ENCODE peak calls at places on chromosomes 6 and 20, in nine cellular contexts. One of them, this sample, is unnamed.

GRCh38 chr6:42729731-42730130 is 7.3 kb upstream of the PRPH2 start:
- DNase-seq in GM10248: no peak
- DNase-seq in CD4-positive, alpha-beta T cell: no peak
- DNase-seq in activated naive CD4-positive, alpha-beta T cell treated with anti-CD3 and anti-CD28 coated beads for 36 hours: no peak
- DNase-seq in vagina: no peak
- DNase-seq in COR-L47: no peak
- DNase-seq in HTR-8/SVneo: no peak
- DNase-seq in DMS153: no peak
- DNase-seq in fibroblast of the conjunctiva: no peak
- DNase-seq in this sample: no peak

GRCh38 chr6:21769405-21769851 is 175.9 kb downstream of the SOX4 start:
- DNase-seq in CD4-positive, alpha-beta T cell: no peak
- DNase-seq in activated naive CD4-positive, alpha-beta T cell treated with anti-CD3 and anti-CD28 coated beads for 36 hours: no peak
- DNase-seq in HTR-8/SVneo: peak
- DNase-seq in GM10248: no peak
- DNase-seq in vagina: no peak
- DNase-seq in DMS153: no peak
- DNase-seq in COR-L47: no peak
- DNase-seq in fibroblast of the conjunctiva: peak
- DNase-seq in this sample: peak

GRCh38 chr20:44736170-44737021 is 9.3 kb upstream of the KCNK15 start:
- DNase-seq in GM10248: no peak
- DNase-seq in fibroblast of the conjunctiva: peak
- DNase-seq in DMS153: peak
- DNase-seq in HTR-8/SVneo: peak
- DNase-seq in vagina: no peak
- DNase-seq in activated naive CD4-positive, alpha-beta T cell treated with anti-CD3 and anti-CD28 coated beads for 36 hours: peak
- DNase-seq in CD4-positive, alpha-beta T cell: no peak
- DNase-seq in COR-L47: peak
- DNase-seq in this sample: no peak

GRCh38 chr20:57695940-57696339 is 13.9 kb downstream of the PMEPA1 start:
- DNase-seq in vagina: no peak
- DNase-seq in fibroblast of the conjunctiva: no peak
- DNase-seq in activated naive CD4-positive, alpha-beta T cell treated with anti-CD3 and anti-CD28 coated beads for 36 hours: no peak
- DNase-seq in GM10248: no peak
- DNase-seq in COR-L47: no peak
- DNase-seq in HTR-8/SVneo: no peak
- DNase-seq in DMS153: no peak
- DNase-seq in CD4-positive, alpha-beta T cell: no peak
- DNase-seq in this sample: no peak

GRCh38 chr6:149861603-149862423 is 2.3 kb downstream of the LRP11 start:
- DNase-seq in HTR-8/SVneo: no peak
- DNase-seq in CD4-positive, alpha-beta T cell: no peak
- DNase-seq in fibroblast of the conjunctiva: no peak
- DNase-seq in COR-L47: no peak
- DNase-seq in DMS153: no peak
- DNase-seq in vagina: no peak
- DNase-seq in GM10248: no peak
- DNase-seq in activated naive CD4-positive, alpha-beta T cell treated with anti-CD3 and anti-CD28 coated beads for 36 hours: no peak
- DNase-seq in this sample: no peak

GRCh38 chr20:41138527-41139226 is 1.3 kb downstream of the PLCG1 start:
- DNase-seq in fibroblast of the conjunctiva: no peak
- DNase-seq in CD4-positive, alpha-beta T cell: no peak
- DNase-seq in COR-L47: no peak
- DNase-seq in activated naive CD4-positive, alpha-beta T cell treated with anti-CD3 and anti-CD28 coated beads for 36 hours: peak
- DNase-seq in HTR-8/SVneo: no peak
- DNase-seq in vagina: no peak
- DNase-seq in GM10248: no peak
- DNase-seq in DMS153: no peak
- DNase-seq in this sample: no peak

GRCh38 chr20:44651507-44652373 is at the start of gene ADA:
- DNase-seq in fibroblast of the conjunctiva: no peak
- DNase-seq in COR-L47: no peak
- DNase-seq in CD4-positive, alpha-beta T cell: peak
- DNase-seq in DMS153: no peak
- DNase-seq in GM10248: peak
- DNase-seq in HTR-8/SVneo: peak
- DNase-seq in vagina: no peak
- DNase-seq in activated naive CD4-positive, alpha-beta T cell treated with anti-CD3 and anti-CD28 coated beads for 36 hours: peak
- DNase-seq in this sample: no peak

GRCh38 chr20:36468149-36469000 is 72.9 kb upstream of the MYL9 start:
- DNase-seq in DMS153: peak
- DNase-seq in GM10248: no peak
- DNase-seq in vagina: no peak
- DNase-seq in fibroblast of the conjunctiva: no peak
- DNase-seq in COR-L47: peak
- DNase-seq in HTR-8/SVneo: no peak
- DNase-seq in activated naive CD4-positive, alpha-beta T cell treated with anti-CD3 and anti-CD28 coated beads for 36 hours: no peak
- DNase-seq in CD4-positive, alpha-beta T cell: no peak
- DNase-seq in this sample: no peak

GRCh38 chr6:97049254-97050004 is 124.9 kb downstream of the KLHL32 start:
- DNase-seq in fibroblast of the conjunctiva: peak
- DNase-seq in GM10248: peak
- DNase-seq in COR-L47: no peak
- DNase-seq in vagina: no peak
- DNase-seq in CD4-positive, alpha-beta T cell: no peak
- DNase-seq in DMS153: no peak
- DNase-seq in activated naive CD4-positive, alpha-beta T cell treated with anti-CD3 and anti-CD28 coated beads for 36 hours: peak
- DNase-seq in HTR-8/SVneo: no peak
- DNase-seq in this sample: no peak

GRCh38 chr6:81326856-81327561 is 425.5 kb downstream of the TENT5A start:
- DNase-seq in HTR-8/SVneo: no peak
- DNase-seq in CD4-positive, alpha-beta T cell: no peak
- DNase-seq in GM10248: no peak
- DNase-seq in fibroblast of the conjunctiva: no peak
- DNase-seq in activated naive CD4-positive, alpha-beta T cell treated with anti-CD3 and anti-CD28 coated beads for 36 hours: no peak
- DNase-seq in vagina: no peak
- DNase-seq in DMS153: no peak
- DNase-seq in COR-L47: no peak
- DNase-seq in this sample: no peak

GRCh38 chr6:95866732-95867131 is 149.0 kb upstream of the FUT9 start:
- DNase-seq in COR-L47: no peak
- DNase-seq in DMS153: no peak
- DNase-seq in vagina: no peak
- DNase-seq in GM10248: no peak
- DNase-seq in HTR-8/SVneo: no peak
- DNase-seq in fibroblast of the conjunctiva: no peak
- DNase-seq in CD4-positive, alpha-beta T cell: no peak
- DNase-seq in activated naive CD4-positive, alpha-beta T cell treated with anti-CD3 and anti-CD28 coated beads for 36 hours: peak
- DNase-seq in this sample: no peak

GRCh38 chr6:35139924-35140524 is 1.1 kb downstream of the TCP11 start:
- DNase-seq in DMS153: peak
- DNase-seq in activated naive CD4-positive, alpha-beta T cell treated with anti-CD3 and anti-CD28 coated beads for 36 hours: peak
- DNase-seq in fibroblast of the conjunctiva: peak
- DNase-seq in CD4-positive, alpha-beta T cell: peak
- DNase-seq in COR-L47: peak
- DNase-seq in vagina: no peak
- DNase-seq in HTR-8/SVneo: peak
- DNase-seq in GM10248: peak
- DNase-seq in this sample: no peak

GRCh38 chr6:156994215-156995076 is 217.3 kb downstream of the ARID1B start:
- DNase-seq in HTR-8/SVneo: no peak
- DNase-seq in CD4-positive, alpha-beta T cell: no peak
- DNase-seq in activated naive CD4-positive, alpha-beta T cell treated with anti-CD3 and anti-CD28 coated beads for 36 hours: no peak
- DNase-seq in DMS153: peak
- DNase-seq in vagina: no peak
- DNase-seq in COR-L47: no peak
- DNase-seq in GM10248: no peak
- DNase-seq in fibroblast of the conjunctiva: no peak
- DNase-seq in this sample: no peak

GRCh38 chr6:147322299-147323162 is 118.3 kb downstream of the STXBP5 start:
- DNase-seq in COR-L47: no peak
- DNase-seq in CD4-positive, alpha-beta T cell: no peak
- DNase-seq in HTR-8/SVneo: no peak
- DNase-seq in activated naive CD4-positive, alpha-beta T cell treated with anti-CD3 and anti-CD28 coated beads for 36 hours: peak
- DNase-seq in GM10248: peak
- DNase-seq in DMS153: no peak
- DNase-seq in vagina: no peak
- DNase-seq in fibroblast of the conjunctiva: peak
- DNase-seq in this sample: no peak

GRCh38 chr20:651713-652610 is 1.0 kb downstream of the SRXN1 start:
- DNase-seq in GM10248: no peak
- DNase-seq in CD4-positive, alpha-beta T cell: no peak
- DNase-seq in COR-L47: no peak
- DNase-seq in fibroblast of the conjunctiva: no peak
- DNase-seq in DMS153: no peak
- DNase-seq in vagina: no peak
- DNase-seq in HTR-8/SVneo: no peak
- DNase-seq in activated naive CD4-positive, alpha-beta T cell treated with anti-CD3 and anti-CD28 coated beads for 36 hours: no peak
- DNase-seq in this sample: no peak

GRCh38 chr6:83536034-83536646 is 23.8 kb downstream of the PRSS35 start:
- DNase-seq in HTR-8/SVneo: peak
- DNase-seq in fibroblast of the conjunctiva: peak
- DNase-seq in DMS153: no peak
- DNase-seq in COR-L47: no peak
- DNase-seq in GM10248: peak
- DNase-seq in activated naive CD4-positive, alpha-beta T cell treated with anti-CD3 and anti-CD28 coated beads for 36 hours: peak
- DNase-seq in vagina: no peak
- DNase-seq in CD4-positive, alpha-beta T cell: no peak
- DNase-seq in this sample: peak

GRCh38 chr20:8464368-8464767 is 332.3 kb downstream of the PLCB1 start:
- DNase-seq in DMS153: no peak
- DNase-seq in activated naive CD4-positive, alpha-beta T cell treated with anti-CD3 and anti-CD28 coated beads for 36 hours: no peak
- DNase-seq in COR-L47: no peak
- DNase-seq in vagina: no peak
- DNase-seq in fibroblast of the conjunctiva: no peak
- DNase-seq in GM10248: no peak
- DNase-seq in CD4-positive, alpha-beta T cell: no peak
- DNase-seq in HTR-8/SVneo: no peak
- DNase-seq in this sample: no peak

GRCh38 chr6:16413399-16413798 is 175.0 kb downstream of the GMPR start:
- DNase-seq in activated naive CD4-positive, alpha-beta T cell treated with anti-CD3 and anti-CD28 coated beads for 36 hours: peak
- DNase-seq in DMS153: no peak
- DNase-seq in fibroblast of the conjunctiva: no peak
- DNase-seq in CD4-positive, alpha-beta T cell: no peak
- DNase-seq in GM10248: peak
- DNase-seq in COR-L47: no peak
- DNase-seq in vagina: no peak
- DNase-seq in HTR-8/SVneo: no peak
- DNase-seq in this sample: no peak

GRCh38 chr6:21808045-21808470 is 214.5 kb downstream of the SOX4 start:
- DNase-seq in activated naive CD4-positive, alpha-beta T cell treated with anti-CD3 and anti-CD28 coated beads for 36 hours: no peak
- DNase-seq in HTR-8/SVneo: peak
- DNase-seq in vagina: no peak
- DNase-seq in GM10248: no peak
- DNase-seq in COR-L47: no peak
- DNase-seq in CD4-positive, alpha-beta T cell: no peak
- DNase-seq in DMS153: no peak
- DNase-seq in fibroblast of the conjunctiva: no peak
- DNase-seq in this sample: no peak

GRCh38 chr6:26331809-26332226 is 33.2 kb upstream of the BTN3A2 start:
- DNase-seq in COR-L47: no peak
- DNase-seq in CD4-positive, alpha-beta T cell: no peak
- DNase-seq in DMS153: no peak
- DNase-seq in GM10248: peak
- DNase-seq in activated naive CD4-positive, alpha-beta T cell treated with anti-CD3 and anti-CD28 coated beads for 36 hours: peak
- DNase-seq in fibroblast of the conjunctiva: no peak
- DNase-seq in HTR-8/SVneo: no peak
- DNase-seq in vagina: no peak
- DNase-seq in this sample: no peak

GRCh38 chr6:137709424-137710281 is 157.4 kb upstream of the TNFAIP3 start:
- DNase-seq in activated naive CD4-positive, alpha-beta T cell treated with anti-CD3 and anti-CD28 coated beads for 36 hours: peak
- DNase-seq in vagina: no peak
- DNase-seq in DMS153: no peak
- DNase-seq in COR-L47: no peak
- DNase-seq in CD4-positive, alpha-beta T cell: no peak
- DNase-seq in HTR-8/SVneo: no peak
- DNase-seq in fibroblast of the conjunctiva: peak
- DNase-seq in GM10248: no peak
- DNase-seq in this sample: no peak

GRCh38 chr6:99822741-99823512 is 171.1 kb downstream of the MCHR2 start:
- DNase-seq in COR-L47: peak
- DNase-seq in GM10248: peak
- DNase-seq in fibroblast of the conjunctiva: peak
- DNase-seq in CD4-positive, alpha-beta T cell: no peak
- DNase-seq in HTR-8/SVneo: peak
- DNase-seq in activated naive CD4-positive, alpha-beta T cell treated with anti-CD3 and anti-CD28 coated beads for 36 hours: no peak
- DNase-seq in vagina: no peak
- DNase-seq in DMS153: peak
- DNase-seq in this sample: peak

GRCh38 chr20:61524956-61525666 is 273.1 kb downstream of the CDH4 start:
- DNase-seq in HTR-8/SVneo: no peak
- DNase-seq in DMS153: no peak
- DNase-seq in GM10248: no peak
- DNase-seq in CD4-positive, alpha-beta T cell: no peak
- DNase-seq in fibroblast of the conjunctiva: no peak
- DNase-seq in activated naive CD4-positive, alpha-beta T cell treated with anti-CD3 and anti-CD28 coated beads for 36 hours: no peak
- DNase-seq in COR-L47: peak
- DNase-seq in vagina: no peak
- DNase-seq in this sample: no peak

GRCh38 chr6:40713002-40713719 is 126.0 kb upstream of the LRFN2 start:
- DNase-seq in GM10248: no peak
- DNase-seq in COR-L47: no peak
- DNase-seq in vagina: no peak
- DNase-seq in DMS153: peak
- DNase-seq in CD4-positive, alpha-beta T cell: no peak
- DNase-seq in activated naive CD4-positive, alpha-beta T cell treated with anti-CD3 and anti-CD28 coated beads for 36 hours: no peak
- DNase-seq in HTR-8/SVneo: no peak
- DNase-seq in fibroblast of the conjunctiva: no peak
- DNase-seq in this sample: no peak

GRCh38 chr6:46684771-46685170 is 2.9 kb upstream of the TDRD6 start:
- DNase-seq in fibroblast of the conjunctiva: no peak
- DNase-seq in GM10248: no peak
- DNase-seq in activated naive CD4-positive, alpha-beta T cell treated with anti-CD3 and anti-CD28 coated beads for 36 hours: no peak
- DNase-seq in DMS153: no peak
- DNase-seq in CD4-positive, alpha-beta T cell: no peak
- DNase-seq in vagina: no peak
- DNase-seq in COR-L47: no peak
- DNase-seq in HTR-8/SVneo: peak
- DNase-seq in this sample: no peak

GRCh38 chr6:21522007-21522758 is 71.4 kb upstream of the SOX4 start:
- DNase-seq in activated naive CD4-positive, alpha-beta T cell treated with anti-CD3 and anti-CD28 coated beads for 36 hours: no peak
- DNase-seq in GM10248: no peak
- DNase-seq in fibroblast of the conjunctiva: no peak
- DNase-seq in CD4-positive, alpha-beta T cell: no peak
- DNase-seq in COR-L47: peak
- DNase-seq in DMS153: no peak
- DNase-seq in HTR-8/SVneo: no peak
- DNase-seq in vagina: no peak
- DNase-seq in this sample: no peak

GRCh38 chr6:53103993-53104675 is 38.9 kb downstream of the FBXO9 start:
- DNase-seq in HTR-8/SVneo: peak
- DNase-seq in GM10248: no peak
- DNase-seq in vagina: no peak
- DNase-seq in fibroblast of the conjunctiva: no peak
- DNase-seq in COR-L47: peak
- DNase-seq in DMS153: peak
- DNase-seq in activated naive CD4-positive, alpha-beta T cell treated with anti-CD3 and anti-CD28 coated beads for 36 hours: no peak
- DNase-seq in CD4-positive, alpha-beta T cell: no peak
- DNase-seq in this sample: no peak

GRCh38 chr6:81834141-81834621 is 81.7 kb upstream of the TENT5A start:
- DNase-seq in CD4-positive, alpha-beta T cell: no peak
- DNase-seq in DMS153: no peak
- DNase-seq in activated naive CD4-positive, alpha-beta T cell treated with anti-CD3 and anti-CD28 coated beads for 36 hours: no peak
- DNase-seq in fibroblast of the conjunctiva: no peak
- DNase-seq in vagina: no peak
- DNase-seq in GM10248: no peak
- DNase-seq in HTR-8/SVneo: peak
- DNase-seq in COR-L47: no peak
- DNase-seq in this sample: peak

GRCh38 chr6:169933839-169934698 is 182.6 kb downstream of the ERMARD start:
- DNase-seq in COR-L47: no peak
- DNase-seq in HTR-8/SVneo: no peak
- DNase-seq in vagina: no peak
- DNase-seq in GM10248: no peak
- DNase-seq in CD4-positive, alpha-beta T cell: no peak
- DNase-seq in fibroblast of the conjunctiva: no peak
- DNase-seq in activated naive CD4-positive, alpha-beta T cell treated with anti-CD3 and anti-CD28 coated beads for 36 hours: no peak
- DNase-seq in DMS153: no peak
- DNase-seq in this sample: no peak

GRCh38 chr20:3071610-3072529 is at the start of gene OXT:
- DNase-seq in fibroblast of the conjunctiva: no peak
- DNase-seq in CD4-positive, alpha-beta T cell: peak
- DNase-seq in activated naive CD4-positive, alpha-beta T cell treated with anti-CD3 and anti-CD28 coated beads for 36 hours: peak
- DNase-seq in vagina: no peak
- DNase-seq in GM10248: peak
- DNase-seq in HTR-8/SVneo: no peak
- DNase-seq in DMS153: no peak
- DNase-seq in COR-L47: no peak
- DNase-seq in this sample: no peak

GRCh38 chr20:31643522-31643921 is 5.8 kb downstream of the COX4I2 start:
- DNase-seq in CD4-positive, alpha-beta T cell: no peak
- DNase-seq in DMS153: no peak
- DNase-seq in GM10248: no peak
- DNase-seq in fibroblast of the conjunctiva: no peak
- DNase-seq in COR-L47: no peak
- DNase-seq in activated naive CD4-positive, alpha-beta T cell treated with anti-CD3 and anti-CD28 coated beads for 36 hours: no peak
- DNase-seq in vagina: no peak
- DNase-seq in HTR-8/SVneo: no peak
- DNase-seq in this sample: no peak

This sample was measured in amniotic stem cell.